ENCODE peak calls at places on chromosomes 5 and 9, in five cellular contexts. C is DMS79 treated with DMSO at 0.1 percent for 48 hours, R is non-pigmented ciliary epithelial cell, L is foreskin fibroblast, K is transverse colon. P is an unnamed sample.

GRCh38 chr9:101582593-101582992 is 12.2 kb downstream of the PPP3R2 start:
- DNase-seq in R (peak; percentile 28), K (no peak), C (no peak), L (peak; percentile 64), P (no peak)

GRCh38 chr5:179269781-179270543 is 75.3 kb downstream of the ADAMTS2 start:
- DNase-seq in C (no peak), R (no peak), L (peak; percentile 69), K (peak; percentile 3), P (no peak)

GRCh38 chr9:76433851-76434250 is 25.1 kb upstream of the GCNT1 start:
- DNase-seq in C (no peak), R (no peak), L (peak; percentile 62), K (no peak), P (no peak)

GRCh38 chr9:76521244-76521673 is 62.3 kb downstream of the GCNT1 start:
- DNase-seq in C (peak; percentile 1), L (no peak), R (no peak), K (no peak), P (no peak)

GRCh38 chr5:100026601-100027000 is 508.6 kb upstream of the FAM174A start:
- DNase-seq in K (no peak), L (no peak), C (no peak), R (no peak), P (no peak)

GRCh38 chr5:119255571-119256356 is 100.1 kb upstream of the TNFAIP8 start:
- DNase-seq in R (no peak), K (peak; percentile 85), L (no peak), C (no peak), P (no peak)

GRCh38 chr9:99833735-99834134 is 12.1 kb downstream of the NR4A3 start:
- DNase-seq in K (no peak), L (no peak), C (no peak), R (no peak), P (no peak)

GRCh38 chr9:128412120-128412790 is 8.4 kb upstream of the CERCAM start:
- DNase-seq in L (no peak), R (no peak), C (peak; percentile 89), K (peak; percentile 29), P (peak; percentile 69)

GRCh38 chr5:179319123-179319522 is 26.1 kb downstream of the ADAMTS2 start:
- DNase-seq in K (no peak), L (no peak), R (no peak), C (no peak), P (no peak)

GRCh38 chr5:112208699-112209615 is 210.1 kb downstream of the EPB41L4A start:
- DNase-seq in C (peak; percentile 55), L (no peak), K (no peak), R (no peak), P (no peak)

GRCh38 chr5:110063640-110064592 is 374.2 kb downstream of the MAN2A1 start:
- DNase-seq in K (no peak), C (no peak), R (peak; percentile 37), L (peak; percentile 15), P (no peak)

GRCh38 chr5:63128018-63128417 is 549.4 kb downstream of the LRRC70 start:
- DNase-seq in L (no peak), C (peak; percentile 18), K (no peak), R (no peak), P (no peak)

P was measured in 8988T.